ENCODE peak calls at places on chromosome 10, in seven cellular contexts. A is K562, C is astrocyte of the cerebellum, F is uterus, B is IMR-90, K is cardiac muscle cell, P is astrocyte of the spinal cord. G is an unnamed sample.

GRCh38 chr10:14074062-14074884 is 256.5 kb downstream of the FRMD4A start:
- DNase-seq in A (no peak), C (peak), F (peak), B (peak), K (peak), P (peak), G (peak)

GRCh38 chr10:60978287-60979115 is 34.5 kb upstream of the RHOBTB1 start:
- DNase-seq in A (peak), C (no peak), F (no peak), B (peak), K (no peak), P (no peak), G (peak)

GRCh38 chr10:10007972-10008371 is 1009.7 kb upstream of the CELF2 start:
- DNase-seq in A (no peak), C (no peak), F (no peak), B (no peak), K (no peak), P (no peak), G (no peak)

GRCh38 chr10:11364241-11364640 is 247.2 kb downstream of the USP6NL start:
- DNase-seq in A (no peak), C (no peak), F (no peak), B (no peak), K (no peak), P (no peak), G (no peak)

GRCh38 chr10:47222461-47222860 is 77.5 kb upstream of the GDF10 start:
- DNase-seq in A (no peak), C (no peak), F (no peak), B (no peak), K (no peak), P (no peak), G (no peak)

GRCh38 chr10:45420453-45421192 is 46.6 kb downstream of the ALOX5 start:
- DNase-seq in A (peak), C (peak), F (peak), B (peak), K (no peak), P (peak), G (peak)

GRCh38 chr10:121355161-121355560 is 243.1 kb downstream of the FGFR2 start:
- DNase-seq in A (no peak), C (no peak), F (no peak), B (no peak), K (no peak), P (no peak), G (no peak)

GRCh38 chr10:132842397-132842796 is 56.5 kb upstream of the NKX6-2 start:
- DNase-seq in A (no peak), C (no peak), F (no peak), B (no peak), K (no peak), P (no peak), G (no peak)

GRCh38 chr10:30455816-30456215 is 21.8 kb downstream of the MAP3K8 start:
- DNase-seq in A (no peak), C (no peak), F (peak), B (no peak), K (no peak), P (no peak), G (no peak)

GRCh38 chr10:3887885-3888476 is 103.0 kb upstream of the KLF6 start:
- DNase-seq in A (no peak), C (peak), F (peak), B (peak), K (no peak), P (peak), G (peak)

GRCh38 chr10:63267414-63268138 is 134.4 kb downstream of the NRBF2 start:
- DNase-seq in A (peak), C (peak), F (no peak), B (peak), K (peak), P (peak), G (peak)

GRCh38 chr10:99403674-99404073 is 26.8 kb downstream of the GOT1 start:
- DNase-seq in A (no peak), C (no peak), F (no peak), B (peak), K (no peak), P (no peak), G (no peak)

GRCh38 chr10:813286-813685 is 118.2 kb downstream of the LARP4B start:
- DNase-seq in A (no peak), C (no peak), F (no peak), B (no peak), K (no peak), P (no peak), G (no peak)

GRCh38 chr10:122290334-122290733 is 19.2 kb downstream of the BTBD16 start:
- DNase-seq in A (no peak), C (no peak), F (no peak), B (no peak), K (no peak), P (no peak), G (no peak)

GRCh38 chr10:124298891-124299290 is 119.8 kb downstream of the OAT start:
- DNase-seq in A (no peak), C (no peak), F (no peak), B (no peak), K (no peak), P (no peak), G (no peak)

GRCh38 chr10:132299381-132300336 is 8.1 kb downstream of the STK32C start:
- DNase-seq in A (no peak), C (no peak), F (peak), B (no peak), K (no peak), P (no peak), G (no peak)

GRCh38 chr10:117568226-117568625 is 25.7 kb downstream of the EMX2 start:
- DNase-seq in A (no peak), C (no peak), F (no peak), B (no peak), K (no peak), P (no peak), G (no peak)

GRCh38 chr10:7444576-7445226 is 33.9 kb upstream of the SFMBT2 start:
- DNase-seq in A (no peak), C (no peak), F (no peak), B (no peak), K (no peak), P (no peak), G (no peak)

GRCh38 chr10:89403043-89403442 is 10.6 kb downstream of the IFIT1 start:
- DNase-seq in A (no peak), C (no peak), F (no peak), B (no peak), K (no peak), P (no peak), G (no peak)

GRCh38 chr10:80630324-80630723 is 92.6 kb downstream of the SH2D4B start:
- DNase-seq in A (no peak), C (no peak), F (no peak), B (no peak), K (no peak), P (no peak), G (no peak)

GRCh38 chr10:36066850-36067249 is 424.8 kb upstream of the FZD8 start:
- DNase-seq in A (no peak), C (no peak), F (no peak), B (no peak), K (no peak), P (no peak), G (no peak)

GRCh38 chr10:11988924-11989323 is 53.7 kb downstream of the UPF2 start:
- DNase-seq in A (no peak), C (no peak), F (no peak), B (no peak), K (no peak), P (no peak), G (no peak)

DNA sequence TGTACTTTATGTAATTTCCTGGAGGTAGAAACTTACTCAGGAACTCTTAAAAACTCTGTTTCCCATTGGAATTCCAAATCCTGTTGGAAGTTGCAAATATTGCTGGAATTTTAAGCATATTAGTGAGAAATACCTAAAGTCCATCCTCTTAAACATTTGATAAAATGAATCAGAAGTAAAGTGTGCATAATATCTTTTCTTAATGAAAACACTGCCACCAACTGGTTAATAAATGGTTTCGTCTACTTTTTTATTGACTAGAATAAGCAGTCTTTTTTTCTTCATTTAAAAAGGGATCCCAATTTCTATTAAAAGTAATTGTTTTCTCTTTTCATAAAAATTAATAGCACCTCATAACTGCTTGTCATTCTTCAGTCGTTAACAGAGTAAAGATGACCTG is 28.3 kb downstream of the NPS start:
- DNase-seq in A (no peak), C (no peak), F (no peak), B (peak), K (no peak), P (peak), G (peak)
- TF ChIP-seq CTCF in A (no peak), C (no peak), F (no peak), B (peak), K (no peak), P (no peak), G (no peak)

GRCh38 chr10:74589226-74589673 is 237.2 kb upstream of the KAT6B start:
- DNase-seq in A (peak), C (peak), F (peak), B (peak), K (peak), P (peak), G (peak)

GRCh38 chr10:74585231-74586087 is 240.9 kb upstream of the KAT6B start:
- DNase-seq in A (no peak), C (peak), F (no peak), B (peak), K (no peak), P (peak), G (no peak)

GRCh38 chr10:74587109-74587508 is 239.3 kb upstream of the KAT6B start:
- DNase-seq in A (no peak), C (no peak), F (no peak), B (no peak), K (no peak), P (no peak), G (no peak)

DNA sequence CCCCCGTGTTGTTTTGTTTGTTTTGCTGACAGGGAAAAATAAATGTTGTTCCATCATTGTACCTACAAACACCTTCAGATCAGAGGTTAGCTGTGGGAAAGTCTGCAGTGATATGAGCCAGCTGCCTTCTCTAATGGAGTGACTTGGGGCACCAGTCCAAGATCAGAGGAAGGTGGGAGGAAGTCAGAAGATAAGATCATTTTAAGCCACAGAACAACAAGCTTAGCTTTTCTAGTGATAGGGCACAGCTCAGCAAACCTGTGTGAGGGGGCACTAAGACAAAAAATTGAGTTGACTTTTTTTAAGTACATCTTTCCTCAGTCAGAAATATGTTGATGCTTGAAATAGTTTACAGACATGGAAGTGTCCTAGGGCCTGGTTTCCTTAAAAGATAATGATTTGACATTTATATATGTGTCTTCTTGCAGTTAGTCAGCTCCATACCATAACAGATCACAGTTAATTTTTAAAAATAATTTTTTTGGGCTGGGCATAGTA is 240.3 kb upstream of the KAT6B start:
- DNase-seq in A (no peak), C (no peak), F (no peak), B (peak), K (peak), P (no peak), G (no peak)
- H3K4me3 ChIP-seq in A (no peak), C (no peak), F (no peak), B (no peak), K (no peak), P (no peak), G (no peak)

DNA sequence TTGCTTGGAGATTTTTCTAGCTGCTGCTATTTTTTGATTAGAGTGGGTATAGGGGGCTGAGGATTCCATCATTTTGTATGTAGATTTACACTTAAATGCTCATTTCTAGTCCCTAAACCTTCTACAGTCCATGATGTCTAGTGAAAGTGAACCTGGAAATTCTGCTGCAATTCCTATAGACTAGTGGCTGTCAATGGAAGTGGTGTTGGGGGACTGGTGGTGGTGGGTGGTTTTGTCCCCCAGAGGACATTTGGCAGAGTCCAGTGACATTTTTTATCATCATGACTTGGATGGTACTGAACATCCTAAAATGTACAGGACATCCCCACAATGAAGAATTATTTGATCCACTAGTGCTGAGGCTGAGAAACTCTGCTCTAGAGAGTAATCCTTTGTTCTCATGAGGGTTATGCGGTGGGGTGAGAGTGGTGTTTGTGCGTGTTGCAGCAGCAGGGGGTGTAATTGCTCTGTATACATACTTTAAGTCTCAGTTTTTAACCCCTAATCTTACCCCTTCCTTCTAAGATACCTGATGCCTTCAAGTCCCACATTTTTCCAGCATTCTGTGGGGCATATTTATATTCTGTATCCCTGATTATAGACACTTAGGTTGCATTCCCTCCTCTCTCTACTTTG is 35.0 kb downstream of the KIF11 start:
- DNase-seq in A (no peak), C (no peak), F (no peak), B (no peak), K (no peak), P (peak), G (peak)
- TF ChIP-seq CTCF in A (no peak), C (no peak), F (no peak), B (no peak), K (no peak), P (no peak), G (peak)

GRCh38 chr10:100653957-100654834 is 91.2 kb upstream of the PAX2 start:
- DNase-seq in A (peak), C (no peak), F (no peak), B (no peak), K (peak), P (no peak), G (peak)
- H3K4me3 ChIP-seq in A (no peak), C (no peak), F (no peak), B (no peak), K (peak), P (no peak), G (peak)

DNA sequence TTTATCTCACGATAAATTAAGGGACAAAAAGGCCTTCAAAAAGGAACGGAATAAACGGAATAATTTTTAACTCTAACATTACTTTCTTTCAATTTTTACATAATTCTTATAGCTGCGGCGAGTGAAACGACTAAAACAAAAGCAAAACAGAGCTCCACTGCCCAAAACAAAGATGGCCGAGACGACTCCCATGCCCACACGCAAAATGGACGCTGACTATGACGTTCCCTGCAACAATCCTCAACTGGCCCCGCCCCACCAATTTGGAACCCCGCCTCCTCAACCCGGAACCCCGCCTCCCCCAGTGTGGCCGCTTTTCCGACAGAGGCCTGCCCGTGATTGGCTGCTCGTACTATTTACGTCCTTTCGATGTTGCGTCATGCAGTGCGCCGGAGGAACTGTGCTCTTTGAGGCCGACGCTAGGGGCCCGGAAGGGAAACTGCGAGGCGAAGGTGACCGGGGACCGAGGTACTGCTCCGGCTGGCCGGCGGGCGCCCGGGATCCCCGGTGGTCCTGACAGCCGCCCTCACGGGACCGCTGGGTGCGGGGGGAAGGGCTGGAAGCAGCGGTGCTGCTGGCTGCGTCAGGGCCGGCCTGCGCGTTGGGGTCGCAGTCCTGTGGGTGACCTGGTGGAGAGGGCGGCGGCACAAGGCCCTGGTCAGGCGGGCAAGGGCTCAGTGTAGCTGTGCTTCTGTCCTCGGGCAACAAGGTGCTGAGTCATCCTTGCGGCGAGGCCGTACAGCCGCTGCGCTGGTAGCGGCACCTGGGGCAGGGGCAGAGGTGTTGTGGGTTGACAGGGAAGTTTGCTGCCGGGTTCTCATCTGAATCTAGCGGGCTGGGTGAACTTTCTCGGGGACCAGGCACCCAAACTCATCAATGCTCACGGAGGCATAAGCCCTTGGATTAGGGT is at the start of gene GHITM:
- DNase-seq in A (peak), C (peak), F (peak), B (peak), K (peak), P (peak), G (peak)
- TF ChIP-seq CTCF in A (peak), C (peak), F (peak), B (peak), K (peak), P (peak), G (peak)

GRCh38 chr10:119656760-119657159 is 5.6 kb downstream of the BAG3 start:
- DNase-seq in A (no peak), C (no peak), F (no peak), B (no peak), K (no peak), P (no peak), G (no peak)

GRCh38 chr10:119658274-119658673 is 7.1 kb downstream of the BAG3 start:
- DNase-seq in A (peak), C (peak), F (peak), B (peak), K (peak), P (peak), G (peak)

GRCh38 chr10:119655566-119656001 is 4.4 kb downstream of the BAG3 start:
- DNase-seq in A (peak), C (no peak), F (peak), B (peak), K (no peak), P (peak), G (peak)

GRCh38 chr10:119659951-119660350 is 8.8 kb downstream of the BAG3 start:
- DNase-seq in A (no peak), C (no peak), F (no peak), B (no peak), K (no peak), P (no peak), G (no peak)

DNA sequence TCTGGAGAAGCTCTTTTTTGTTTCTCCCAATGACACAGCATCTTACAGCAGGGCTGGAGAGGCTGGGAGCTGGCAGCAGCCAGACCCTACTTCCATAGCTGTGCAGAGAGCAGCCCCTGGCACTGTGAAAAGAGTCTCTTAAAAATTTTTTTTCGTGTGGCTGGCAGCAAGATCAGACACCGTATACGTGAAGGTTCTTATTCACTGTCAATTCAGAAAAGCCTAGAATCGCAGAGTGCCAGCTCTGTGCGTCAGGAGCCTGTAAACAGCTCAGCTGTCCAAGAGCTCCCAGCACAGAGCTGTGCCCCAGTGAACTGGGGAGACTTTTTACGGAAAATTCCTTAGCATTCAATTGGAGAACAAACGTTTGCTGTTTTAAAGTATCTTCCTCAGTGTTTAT is 6.5 kb downstream of the BAG3 start:
- DNase-seq in A (no peak), C (no peak), F (no peak), B (peak), K (no peak), P (no peak), G (peak)
- H3K4me3 ChIP-seq in A (no peak), C (no peak), F (no peak), B (no peak), K (no peak), P (no peak), G (no peak)

GRCh38 chr10:17780727-17781126 is 28.4 kb upstream of the MRC1 start:
- DNase-seq in A (no peak), C (no peak), F (no peak), B (no peak), K (no peak), P (no peak), G (no peak)

GRCh38 chr10:17779761-17780160 is 27.8 kb downstream of the TMEM236 start:
- DNase-seq in A (no peak), C (no peak), F (no peak), B (no peak), K (no peak), P (no peak), G (peak)

GRCh38 chr10:17783751-17784150 is 25.4 kb upstream of the MRC1 start:
- DNase-seq in A (no peak), C (no peak), F (no peak), B (no peak), K (no peak), P (no peak), G (no peak)

GRCh38 chr10:17782921-17783665 is 26.1 kb upstream of the MRC1 start:
- DNase-seq in A (no peak), C (no peak), F (no peak), B (peak), K (no peak), P (peak), G (peak)

GRCh38 chr10:17781856-17782255 is 27.3 kb upstream of the MRC1 start:
- DNase-seq in A (no peak), C (no peak), F (no peak), B (no peak), K (peak), P (no peak), G (no peak)
- TF ChIP-seq CTCF in A (peak), C (no peak), F (no peak), B (no peak), K (no peak), P (no peak), G (no peak)

DNA sequence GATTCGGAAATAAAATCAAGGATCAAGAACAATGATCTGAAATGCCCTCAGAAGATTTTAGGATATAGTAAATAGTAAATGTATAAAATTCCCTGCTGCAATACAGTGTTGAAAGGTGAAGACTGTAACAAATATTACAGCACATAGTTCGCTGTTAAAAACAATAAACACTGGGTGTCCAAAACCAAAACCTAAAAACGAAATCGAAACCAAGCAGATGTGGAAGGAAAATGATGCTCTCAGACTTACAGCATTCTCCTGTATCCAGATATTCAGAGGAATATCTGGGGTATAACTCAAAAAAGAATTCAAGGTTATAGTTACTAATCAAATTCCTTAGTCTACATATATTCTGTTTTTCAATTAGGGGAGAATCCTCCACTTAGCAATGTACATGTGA is 708.1 kb upstream of the PCDH15 start:
- DNase-seq in A (no peak), C (no peak), F (no peak), B (no peak), K (no peak), P (no peak), G (no peak)
- H3K4me3 ChIP-seq in A (no peak), C (no peak), F (no peak), B (no peak), K (no peak), P (no peak), G (no peak)

GRCh38 chr10:90969947-90970673 is 49.2 kb upstream of the ANKRD1 start:
- DNase-seq in A (no peak), C (no peak), F (no peak), B (peak), K (peak), P (peak), G (peak)
- TF ChIP-seq CTCF in A (no peak), C (no peak), F (no peak), B (no peak), K (no peak), P (peak), G (no peak)